ENCODE peak calls at places on chromosome 13, in nine cellular contexts. L is activated CD4-positive, alpha-beta T cell treated with anti-CD3 and anti-CD28 coated beads, Interleukin-2, amount 50 U/mL, for 4 hours; O is heart left ventricle; U is RWPE2; E is AG04450; Z is esophagus squamous epithelium; Q is osteocyte; B is A172; G is astrocyte of the spinal cord. A is an unnamed sample.

GRCh38 chr13:35881360-35881759 is 249.8 kb downstream of the DCLK1 start:
- DNase-seq in G (peak), U (no peak), O (no peak), L (no peak), Z (no peak), B (no peak), Q (no peak), E (no peak), A (no peak)

GRCh38 chr13:47121092-47121763 is 224.4 kb upstream of the HTR2A start:
- DNase-seq in G (no peak), L (no peak), E (no peak), Q (no peak), Z (no peak), U (no peak), B (no peak), O (no peak), A (no peak)

GRCh38 chr13:99353836-99354235 is 46.6 kb upstream of the GPR183 start:
- DNase-seq in E (no peak), L (no peak), U (no peak), Q (no peak), Z (no peak), O (no peak), G (peak), B (peak), A (no peak)

GRCh38 chr13:27522847-27523246 is 72.5 kb upstream of the MTIF3 start:
- DNase-seq in G (no peak), Q (no peak), E (no peak), Z (no peak), O (no peak), L (no peak), B (no peak), U (no peak), A (no peak)

GRCh38 chr13:99386911-99387788 is 80.0 kb upstream of the GPR183 start:
- DNase-seq in G (no peak), O (peak), L (peak), E (no peak), Z (no peak), B (peak), Q (peak), U (no peak), A (peak)

GRCh38 chr13:32537580-32538233 is 888 bp downstream of the N4BP2L2 start:
- DNase-seq in U (no peak), O (no peak), E (no peak), L (peak), G (peak), Q (no peak), B (no peak), Z (no peak), A (no peak)

GRCh38 chr13:49858183-49858856 is 65.8 kb upstream of the KPNA3 start:
- DNase-seq in U (peak), Z (no peak), Q (peak), L (no peak), G (peak), B (peak), E (peak), O (no peak), A (no peak)

GRCh38 chr13:21639604-21640003 is 31.3 kb upstream of the FGF9 start:
- DNase-seq in L (no peak), Q (no peak), U (no peak), Z (no peak), B (no peak), G (no peak), E (no peak), O (no peak), A (no peak)

GRCh38 chr13:79352107-79352506 is 53.9 kb downstream of the RBM26 start:
- DNase-seq in Z (no peak), E (no peak), G (no peak), B (no peak), U (no peak), O (no peak), L (no peak), Q (no peak), A (no peak)

GRCh38 chr13:99743079-99743478 is 228.5 kb downstream of the ZIC5 start:
- DNase-seq in Z (no peak), L (no peak), O (no peak), E (no peak), B (no peak), G (no peak), Q (no peak), U (no peak), A (no peak)

GRCh38 chr13:38819053-38819452 is 132.2 kb downstream of the FREM2 start:
- DNase-seq in O (no peak), B (no peak), L (no peak), G (peak), Q (no peak), Z (no peak), E (no peak), U (no peak), A (peak)

GRCh38 chr13:111251646-111252448 is 68.6 kb upstream of the TEX29 start:
- DNase-seq in O (no peak), Z (no peak), Q (no peak), L (no peak), G (no peak), B (no peak), E (no peak), U (no peak), A (no peak)

GRCh38 chr13:92833071-92833470 is 393.5 kb upstream of the GPC6 start:
- DNase-seq in B (no peak), Q (no peak), Z (no peak), E (peak), G (peak), U (no peak), L (no peak), O (no peak), A (no peak)

GRCh38 chr13:109036091-109036490 is 406.7 kb downstream of the MYO16 start:
- DNase-seq in Z (no peak), E (no peak), G (peak), Q (no peak), U (no peak), L (no peak), B (no peak), O (no peak), A (no peak)

GRCh38 chr13:43805071-43805468 is 18.3 kb upstream of the ENOX1 start:
- DNase-seq in Q (no peak), L (no peak), O (no peak), G (peak), Z (no peak), E (peak), U (peak), B (peak), A (peak)

GRCh38 chr13:34416833-34417425 is 525.1 kb upstream of the NBEA start:
- DNase-seq in Z (no peak), L (no peak), G (peak), U (no peak), E (peak), B (no peak), Q (no peak), O (peak), A (no peak)

GRCh38 chr13:71339010-71339409 is 528.0 kb downstream of the DACH1 start:
- DNase-seq in U (no peak), Q (no peak), O (no peak), L (no peak), G (no peak), Z (no peak), B (no peak), E (no peak), A (no peak)

GRCh38 chr13:32984857-32985626 is 31.2 kb upstream of the KL start:
- DNase-seq in Q (no peak), G (no peak), E (peak), L (no peak), Z (no peak), O (no peak), B (no peak), U (no peak), A (no peak)

GRCh38 chr13:91154954-91155353 is 192.5 kb upstream of the MIR17HG start:
- DNase-seq in Q (no peak), U (no peak), Z (no peak), O (no peak), B (no peak), L (no peak), E (no peak), G (no peak), A (no peak)

GRCh38 chr13:76921516-76921915 is 26.8 kb upstream of the ACOD1 start:
- DNase-seq in Q (no peak), U (no peak), O (no peak), Z (no peak), E (no peak), L (no peak), B (no peak), G (no peak), A (no peak)

GRCh38 chr13:109999659-110000533 is 213.5 kb upstream of the IRS2 start:
- DNase-seq in U (no peak), Q (no peak), O (no peak), Z (no peak), G (no peak), L (no peak), B (no peak), E (no peak), A (no peak)

GRCh38 chr13:112251930-112252585 is 124.1 kb upstream of the SPACA7 start:
- DNase-seq in B (no peak), O (no peak), U (no peak), E (no peak), G (no peak), Z (no peak), L (no peak), Q (peak), A (no peak)